ENCODE peak calls at places on chromosomes 12 and 14, in five cellular contexts. F is GM06990, Y is heart left ventricle, W is adrenal gland, E is choroid plexus epithelial cell. B is an unnamed sample.

GRCh38 chr12:32828120-32828519 is 68.5 kb downstream of the PKP2 start:
- DNase-seq in Y (no peak), W (no peak), F (no peak), E (no peak), B (no peak)

GRCh38 chr12:129459886-129460285 is 443.9 kb downstream of the TMEM132D start:
- DNase-seq in W (no peak), F (no peak), E (no peak), Y (no peak), B (no peak)

GRCh38 chr14:37384870-37385596 is 187.3 kb downstream of the MIPOL1 start:
- DNase-seq in E (no peak), Y (no peak), W (no peak), F (no peak), B (no peak)

GRCh38 chr14:93520053-93520607 is 89.4 kb downstream of the UNC79 start:
- DNase-seq in W (no peak), E (peak; percentile 2), F (no peak), Y (no peak), B (no peak)

GRCh38 chr12:30010071-30011052 is 226.6 kb upstream of the TMTC1 start:
- DNase-seq in F (no peak), Y (no peak), W (no peak), E (no peak), B (no peak)

GRCh38 chr12:49899286-49899843 is 4.3 kb downstream of the FAIM2 start:
- DNase-seq in W (no peak), F (no peak), E (no peak), Y (no peak), B (no peak)

GRCh38 chr12:50620050-50620974 is 115.5 kb downstream of the DIP2B start:
- DNase-seq in Y (no peak), W (peak; percentile 52), F (peak; percentile 17), E (peak; percentile 92), B (no peak)

GRCh38 chr12:56377310-56377988 is 14.8 kb upstream of the APOF start:
- DNase-seq in Y (no peak), E (peak; percentile 59), W (no peak), F (no peak), B (no peak)

GRCh38 chr12:125081427-125081826 is 16.2 kb downstream of the AACS start:
- DNase-seq in F (no peak), Y (no peak), E (no peak), W (no peak), B (no peak)

GRCh38 chr12:22034709-22035506 is 11.1 kb upstream of the CMAS start:
- DNase-seq in E (peak; percentile 81), W (peak; percentile 30), F (no peak), Y (no peak), B (no peak)

GRCh38 chr12:56350662-56351061 is 9.2 kb downstream of the STAT2 start:
- DNase-seq in W (no peak), F (no peak), Y (no peak), E (no peak), B (no peak)

GRCh38 chr12:116133149-116133548 is 144.3 kb downstream of the MED13L start:
- DNase-seq in F (no peak), Y (no peak), W (no peak), E (peak; percentile 67), B (no peak)

GRCh38 chr12:31105668-31106067 is 32.0 kb downstream of the DDX11 start:
- DNase-seq in Y (no peak), F (no peak), E (no peak), W (no peak), B (no peak)

GRCh38 chr14:77097006-77097688 is 911 bp upstream of the CIPC start:
- DNase-seq in E (peak; percentile 66), W (no peak), Y (no peak), F (no peak), B (peak; percentile 24)

DNA sequence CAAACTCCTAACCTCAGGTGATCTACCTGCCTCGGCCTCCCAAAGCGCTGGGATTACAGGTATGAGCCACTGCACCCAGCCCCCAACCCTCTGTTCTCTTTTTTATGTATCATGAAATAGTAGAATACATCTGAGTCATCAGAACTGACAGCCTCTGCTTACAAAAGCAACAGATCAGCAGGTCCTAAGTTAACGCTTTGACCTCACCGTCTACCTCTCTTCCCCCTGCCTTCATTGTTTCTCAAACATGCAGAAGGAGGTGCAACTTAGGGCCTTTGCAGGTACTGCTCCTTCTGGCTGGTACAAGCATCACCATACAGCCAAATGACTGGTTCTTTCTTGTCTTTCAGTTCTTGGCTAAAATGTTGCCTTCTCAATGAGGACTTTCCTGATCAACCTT is 249.2 kb downstream of the PAWR start:
- DNase-seq in E (peak; percentile 56), Y (no peak), W (no peak), F (no peak), B (no peak)
- TF ChIP-seq CTCF in E (no peak), Y (no peak), W (no peak), F (no peak), B (no peak)

GRCh38 chr12:3261782-3262359 is 184.7 kb downstream of the TSPAN9 start:
- DNase-seq in Y (no peak), E (peak; percentile 58), W (no peak), F (no peak), B (no peak)
- TF ChIP-seq CTCF in Y (no peak), E (peak; percentile 35), W (no peak), F (no peak), B (no peak)

GRCh38 chr12:67766370-67766769 is 117.8 kb downstream of the DYRK2 start:
- DNase-seq in F (no peak), E (peak; percentile 75), W (no peak), Y (no peak), B (no peak)
- TF ChIP-seq CTCF in F (no peak), E (no peak), W (no peak), Y (no peak), B (no peak)

DNA sequence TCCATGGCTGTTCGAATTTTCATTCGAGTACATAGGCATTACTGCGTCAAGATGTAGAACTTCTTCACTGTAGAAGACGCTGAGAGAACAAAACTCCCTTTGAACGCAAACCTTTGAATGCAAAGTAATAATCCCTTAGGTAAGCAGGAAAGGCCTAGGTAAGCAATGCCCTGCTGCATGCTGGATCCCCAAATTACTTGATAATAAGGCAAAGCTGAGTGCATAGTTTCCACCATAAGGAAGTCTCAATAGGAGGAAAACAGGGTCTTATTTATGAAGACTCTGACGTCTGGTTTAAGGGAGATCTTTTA is 10.0 kb upstream of the RTRAF start:
- DNase-seq in F (no peak), E (no peak), W (no peak), Y (no peak), B (no peak)
- TF ChIP-seq CTCF in F (no peak), E (no peak), W (no peak), Y (no peak), B (no peak)

B was measured in GM13977.